ENCODE peak calls at places on chromosomes 5 and 9, in eight cellular contexts. One of them, this sample, is unnamed.

GRCh38 chr9:136403915-136404800 is 4.2 kb upstream of the SNAPC4 start:
- DNase-seq in cardiac fibroblast: no peak
- DNase-seq in WERI-Rb-1: no peak
- DNase-seq in choroid plexus epithelial cell: no peak
- DNase-seq in stomach: no peak
- DNase-seq in HFF-Myc: no peak
- DNase-seq in CD8-positive, alpha-beta T cell: no peak
- DNase-seq in aorta: no peak
- DNase-seq in this sample: no peak

GRCh38 chr9:120152295-120152694 is 427.7 kb downstream of the CDK5RAP2 start:
- DNase-seq in cardiac fibroblast: no peak
- DNase-seq in stomach: no peak
- DNase-seq in WERI-Rb-1: peak
- DNase-seq in CD8-positive, alpha-beta T cell: no peak
- DNase-seq in aorta: no peak
- DNase-seq in HFF-Myc: no peak
- DNase-seq in choroid plexus epithelial cell: no peak
- DNase-seq in this sample: no peak

GRCh38 chr9:128523199-128523925 is 18.8 kb downstream of the GLE1 start:
- DNase-seq in cardiac fibroblast: peak
- DNase-seq in WERI-Rb-1: peak
- DNase-seq in HFF-Myc: no peak
- DNase-seq in stomach: no peak
- DNase-seq in aorta: no peak
- DNase-seq in CD8-positive, alpha-beta T cell: no peak
- DNase-seq in choroid plexus epithelial cell: peak
- DNase-seq in this sample: peak

GRCh38 chr5:120304653-120305052 is 159.4 kb upstream of the PRR16 start:
- DNase-seq in stomach: no peak
- DNase-seq in cardiac fibroblast: peak
- DNase-seq in aorta: no peak
- DNase-seq in WERI-Rb-1: no peak
- DNase-seq in CD8-positive, alpha-beta T cell: no peak
- DNase-seq in HFF-Myc: peak
- DNase-seq in choroid plexus epithelial cell: peak
- DNase-seq in this sample: peak

GRCh38 chr5:66741394-66741793 is 145.2 kb downstream of the MAST4 start:
- DNase-seq in CD8-positive, alpha-beta T cell: no peak
- DNase-seq in cardiac fibroblast: no peak
- DNase-seq in choroid plexus epithelial cell: no peak
- DNase-seq in aorta: no peak
- DNase-seq in stomach: peak
- DNase-seq in HFF-Myc: no peak
- DNase-seq in WERI-Rb-1: no peak
- DNase-seq in this sample: no peak

GRCh38 chr9:20462410-20462809 is 159.9 kb downstream of the MLLT3 start:
- DNase-seq in cardiac fibroblast: no peak
- DNase-seq in choroid plexus epithelial cell: no peak
- DNase-seq in WERI-Rb-1: peak
- DNase-seq in CD8-positive, alpha-beta T cell: no peak
- DNase-seq in HFF-Myc: no peak
- DNase-seq in stomach: no peak
- DNase-seq in aorta: no peak
- DNase-seq in this sample: no peak

GRCh38 chr5:5650242-5650641 is 227.8 kb downstream of the ICE1 start:
- DNase-seq in choroid plexus epithelial cell: peak
- DNase-seq in HFF-Myc: no peak
- DNase-seq in WERI-Rb-1: no peak
- DNase-seq in cardiac fibroblast: peak
- DNase-seq in CD8-positive, alpha-beta T cell: no peak
- DNase-seq in stomach: no peak
- DNase-seq in aorta: no peak
- DNase-seq in this sample: no peak

GRCh38 chr5:79206541-79206940 is 29.4 kb upstream of the JMY start:
- DNase-seq in choroid plexus epithelial cell: no peak
- DNase-seq in HFF-Myc: no peak
- DNase-seq in aorta: no peak
- DNase-seq in stomach: no peak
- DNase-seq in cardiac fibroblast: no peak
- DNase-seq in CD8-positive, alpha-beta T cell: no peak
- DNase-seq in WERI-Rb-1: no peak
- DNase-seq in this sample: no peak

GRCh38 chr9:110933350-110934001 is 104.8 kb downstream of the LPAR1 start:
- DNase-seq in CD8-positive, alpha-beta T cell: no peak
- DNase-seq in stomach: no peak
- DNase-seq in cardiac fibroblast: no peak
- DNase-seq in aorta: no peak
- DNase-seq in WERI-Rb-1: no peak
- DNase-seq in choroid plexus epithelial cell: peak
- DNase-seq in HFF-Myc: no peak
- DNase-seq in this sample: no peak

GRCh38 chr5:169634606-169635005 is 2.5 kb upstream of the DOCK2 start:
- DNase-seq in choroid plexus epithelial cell: no peak
- DNase-seq in WERI-Rb-1: no peak
- DNase-seq in aorta: no peak
- DNase-seq in stomach: no peak
- DNase-seq in cardiac fibroblast: no peak
- DNase-seq in CD8-positive, alpha-beta T cell: no peak
- DNase-seq in HFF-Myc: no peak
- DNase-seq in this sample: no peak

GRCh38 chr5:120613729-120614128 is 149.6 kb downstream of the PRR16 start:
- DNase-seq in choroid plexus epithelial cell: peak
- DNase-seq in stomach: no peak
- DNase-seq in CD8-positive, alpha-beta T cell: no peak
- DNase-seq in HFF-Myc: no peak
- DNase-seq in WERI-Rb-1: no peak
- DNase-seq in cardiac fibroblast: no peak
- DNase-seq in aorta: no peak
- DNase-seq in this sample: no peak

GRCh38 chr5:176606032-176606431 is 3.9 kb downstream of the GPRIN1 start:
- DNase-seq in stomach: no peak
- DNase-seq in cardiac fibroblast: no peak
- DNase-seq in HFF-Myc: no peak
- DNase-seq in WERI-Rb-1: no peak
- DNase-seq in CD8-positive, alpha-beta T cell: no peak
- DNase-seq in aorta: no peak
- DNase-seq in choroid plexus epithelial cell: no peak
- DNase-seq in this sample: no peak

GRCh38 chr5:94375801-94376200 is 242.6 kb downstream of the KIAA0825 start:
- DNase-seq in aorta: no peak
- DNase-seq in cardiac fibroblast: peak
- DNase-seq in HFF-Myc: no peak
- DNase-seq in choroid plexus epithelial cell: peak
- DNase-seq in WERI-Rb-1: no peak
- DNase-seq in stomach: no peak
- DNase-seq in CD8-positive, alpha-beta T cell: no peak
- DNase-seq in this sample: peak
- H3K4me3 ChIP-seq in aorta: no peak
- H3K4me3 ChIP-seq in cardiac fibroblast: no peak
- H3K4me3 ChIP-seq in HFF-Myc: no peak
- H3K4me3 ChIP-seq in choroid plexus epithelial cell: no peak
- H3K4me3 ChIP-seq in WERI-Rb-1: no peak
- H3K4me3 ChIP-seq in stomach: no peak
- H3K4me3 ChIP-seq in CD8-positive, alpha-beta T cell: no peak
- H3K4me3 ChIP-seq in this sample: no peak

GRCh38 chr5:55234171-55234700 is 828 bp upstream of the CCNO start:
- DNase-seq in CD8-positive, alpha-beta T cell: no peak
- DNase-seq in HFF-Myc: no peak
- DNase-seq in cardiac fibroblast: no peak
- DNase-seq in choroid plexus epithelial cell: peak
- DNase-seq in stomach: peak
- DNase-seq in WERI-Rb-1: peak
- DNase-seq in aorta: peak
- DNase-seq in this sample: peak
- H3K4me3 ChIP-seq in CD8-positive, alpha-beta T cell: peak
- H3K4me3 ChIP-seq in HFF-Myc: peak
- H3K4me3 ChIP-seq in cardiac fibroblast: peak
- H3K4me3 ChIP-seq in choroid plexus epithelial cell: peak
- H3K4me3 ChIP-seq in stomach: peak
- H3K4me3 ChIP-seq in WERI-Rb-1: peak
- H3K4me3 ChIP-seq in aorta: peak
- H3K4me3 ChIP-seq in this sample: peak

GRCh38 chr9:18893051-18893450 is 140.0 kb downstream of the SAXO1 start:
- DNase-seq in HFF-Myc: no peak
- DNase-seq in stomach: no peak
- DNase-seq in CD8-positive, alpha-beta T cell: no peak
- DNase-seq in aorta: no peak
- DNase-seq in cardiac fibroblast: no peak
- DNase-seq in choroid plexus epithelial cell: no peak
- DNase-seq in WERI-Rb-1: no peak
- DNase-seq in this sample: no peak

GRCh38 chr9:18893491-18893890 is 139.5 kb downstream of the SAXO1 start:
- DNase-seq in CD8-positive, alpha-beta T cell: no peak
- DNase-seq in choroid plexus epithelial cell: no peak
- DNase-seq in cardiac fibroblast: no peak
- DNase-seq in stomach: no peak
- DNase-seq in aorta: no peak
- DNase-seq in WERI-Rb-1: no peak
- DNase-seq in HFF-Myc: no peak
- DNase-seq in this sample: no peak

GRCh38 chr9:18891946-18892670 is 140.9 kb downstream of the SAXO1 start:
- DNase-seq in choroid plexus epithelial cell: no peak
- DNase-seq in stomach: no peak
- DNase-seq in cardiac fibroblast: no peak
- DNase-seq in HFF-Myc: no peak
- DNase-seq in CD8-positive, alpha-beta T cell: no peak
- DNase-seq in aorta: no peak
- DNase-seq in WERI-Rb-1: no peak
- DNase-seq in this sample: no peak

GRCh38 chr9:18896531-18897179 is 136.4 kb downstream of the SAXO1 start:
- DNase-seq in aorta: no peak
- DNase-seq in choroid plexus epithelial cell: no peak
- DNase-seq in WERI-Rb-1: no peak
- DNase-seq in HFF-Myc: no peak
- DNase-seq in cardiac fibroblast: no peak
- DNase-seq in stomach: no peak
- DNase-seq in CD8-positive, alpha-beta T cell: no peak
- DNase-seq in this sample: no peak

DNA sequence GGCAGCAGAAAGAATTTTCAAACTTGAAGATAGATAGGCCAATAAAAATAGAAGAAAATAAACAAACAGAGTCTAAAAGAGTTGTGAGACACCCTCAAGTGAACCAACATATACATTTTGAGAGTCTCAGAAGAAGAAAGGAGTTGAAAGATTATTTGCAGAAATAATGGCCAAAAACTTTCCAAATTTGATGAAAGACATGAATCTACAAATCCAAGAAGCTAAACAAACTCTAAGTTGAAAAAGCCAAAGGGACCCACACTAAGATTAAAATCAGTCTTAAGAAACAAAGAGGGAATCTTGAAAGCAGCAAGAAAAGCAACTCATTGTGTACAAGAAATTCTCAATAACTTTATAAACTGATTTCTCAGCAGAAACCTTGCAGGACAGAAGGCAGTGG is 137.0 kb downstream of the SAXO1 start:
- DNase-seq in WERI-Rb-1: no peak
- DNase-seq in stomach: no peak
- DNase-seq in cardiac fibroblast: no peak
- DNase-seq in aorta: no peak
- DNase-seq in CD8-positive, alpha-beta T cell: no peak
- DNase-seq in choroid plexus epithelial cell: no peak
- DNase-seq in HFF-Myc: no peak
- DNase-seq in this sample: no peak
- H3K4me3 ChIP-seq in WERI-Rb-1: no peak
- H3K4me3 ChIP-seq in stomach: no peak
- H3K4me3 ChIP-seq in cardiac fibroblast: no peak
- H3K4me3 ChIP-seq in aorta: no peak
- H3K4me3 ChIP-seq in CD8-positive, alpha-beta T cell: no peak
- H3K4me3 ChIP-seq in choroid plexus epithelial cell: no peak
- H3K4me3 ChIP-seq in HFF-Myc: no peak
- H3K4me3 ChIP-seq in this sample: no peak

DNA sequence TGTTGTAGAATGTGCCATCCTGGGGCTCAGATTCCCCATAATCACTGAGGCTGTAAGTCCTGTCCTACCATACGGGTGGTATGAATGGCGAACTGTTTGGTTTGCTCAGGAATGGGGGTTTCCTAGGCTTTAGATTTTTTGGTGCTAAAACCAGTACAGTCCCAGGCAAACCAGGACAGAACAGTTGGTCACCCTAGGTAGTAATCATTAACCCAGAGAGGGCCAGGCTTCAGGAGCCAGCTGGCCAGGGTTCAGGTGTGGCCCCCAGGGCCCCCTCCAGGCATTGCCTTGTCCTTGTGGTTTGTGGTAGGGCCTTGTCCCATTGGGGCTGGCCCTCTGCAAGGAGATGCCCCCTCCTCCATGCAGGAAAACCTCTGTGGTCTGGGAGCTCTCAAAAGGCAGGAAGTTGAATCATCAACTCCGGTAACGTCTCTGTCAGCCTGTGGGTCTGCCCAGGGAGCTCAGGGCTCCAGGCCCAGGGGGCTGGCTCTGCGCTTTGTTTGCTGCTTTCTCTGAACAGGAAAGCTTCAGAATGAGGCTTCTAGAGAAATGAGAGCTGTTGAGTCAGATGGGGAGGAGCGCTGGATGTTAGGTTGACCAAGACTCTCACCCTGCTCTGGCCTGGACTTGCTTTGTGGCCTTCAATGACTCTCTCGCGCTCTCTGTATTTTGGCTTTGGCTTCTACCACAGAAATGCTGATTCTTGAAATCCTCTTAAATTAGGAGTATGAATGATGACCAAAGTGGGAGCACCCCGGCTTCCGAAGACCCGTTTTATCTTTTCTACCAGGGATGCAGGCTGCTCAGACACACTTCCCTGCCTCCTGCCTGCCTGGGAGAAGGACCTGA is 22.2 kb upstream of the JADE2 start:
- DNase-seq in CD8-positive, alpha-beta T cell: no peak
- DNase-seq in WERI-Rb-1: no peak
- DNase-seq in cardiac fibroblast: peak
- DNase-seq in HFF-Myc: peak
- DNase-seq in aorta: peak
- DNase-seq in choroid plexus epithelial cell: peak
- DNase-seq in stomach: peak
- DNase-seq in this sample: peak
- H3K4me3 ChIP-seq in CD8-positive, alpha-beta T cell: no peak
- H3K4me3 ChIP-seq in WERI-Rb-1: no peak
- H3K4me3 ChIP-seq in cardiac fibroblast: no peak
- H3K4me3 ChIP-seq in HFF-Myc: no peak
- H3K4me3 ChIP-seq in aorta: no peak
- H3K4me3 ChIP-seq in choroid plexus epithelial cell: no peak
- H3K4me3 ChIP-seq in stomach: no peak
- H3K4me3 ChIP-seq in this sample: no peak

This sample was measured in A673.